ENCODE peak calls at places on chromosomes 11 and 22, in ten cellular contexts. H is brain microvascular endothelial cell, A is Peyer's patch, P is gastrocnemius medialis, S is H1, X is thoracic aorta, G is ovary, Z is IMR-90, M is colonic mucosa, Q is pancreas. Y is an unnamed sample. For H3K36me3 and H3K27me3, the result is how much of the 10 kb centered on the place peaks cover.

GRCh38 chr22:48700566-48701295 is 1126.9 kb downstream of the BRD1 start:
- DNase-seq in S (no peak), Q (no peak), Z (no peak), H (no peak), P (no peak), G (no peak), A (no peak), X (no peak), M (no peak), Y (no peak)

GRCh38 chr11:129691154-129691553 is 124.5 kb upstream of the TMEM45B start:
- DNase-seq in A (no peak), H (no peak), Z (no peak), M (no peak), P (no peak), X (no peak), Q (no peak), S (no peak), G (no peak), Y (no peak)

GRCh38 chr11:7251836-7252682 is at the start of gene SYT9:
- DNase-seq in G (peak), X (no peak), H (peak), A (no peak), Z (no peak), S (peak), M (peak), Q (peak), P (no peak), Y (no peak)

GRCh38 chr22:21611210-21611977 is 18.4 kb downstream of the YDJC start:
- DNase-seq in P (no peak), Q (peak), M (no peak), A (no peak), Z (no peak), X (no peak), S (no peak), G (no peak), H (no peak), Y (no peak)

GRCh38 chr11:115761817-115762216 is 257.6 kb upstream of the CADM1 start:
- DNase-seq in Q (no peak), M (no peak), H (no peak), G (no peak), P (no peak), S (no peak), Z (no peak), A (no peak), X (no peak), Y (no peak)

GRCh38 chr22:46219650-46220049 is 30.4 kb downstream of the CDPF1 start:
- DNase-seq in P (no peak), M (no peak), A (no peak), Q (no peak), G (no peak), H (no peak), Z (no peak), S (no peak), X (no peak), Y (no peak)

GRCh38 chr11:6315811-6316425 is 4.4 kb downstream of the CAVIN3 start:
- DNase-seq in X (peak), A (no peak), H (peak), S (no peak), M (peak), P (peak), Q (peak), G (peak), Z (peak), Y (peak)

GRCh38 chr11:68780829-68781228 is 29.5 kb upstream of the TESMIN start:
- DNase-seq in S (peak), H (no peak), A (no peak), X (no peak), Z (no peak), G (no peak), Q (no peak), P (no peak), M (peak), Y (no peak)

GRCh38 chr22:27488456-27489224 is 312.9 kb downstream of the MN1 start:
- DNase-seq in S (no peak), M (peak), X (no peak), Z (no peak), P (no peak), G (no peak), H (peak), Q (no peak), A (no peak), Y (no peak)

GRCh38 chr22:27490080-27490479 is 311.5 kb downstream of the MN1 start:
- DNase-seq in X (no peak), P (no peak), A (no peak), G (no peak), Q (no peak), Z (no peak), H (no peak), S (no peak), M (no peak), Y (no peak)

GRCh38 chr22:27489265-27489675 is 312.3 kb downstream of the MN1 start:
- DNase-seq in H (peak), S (no peak), Q (peak), X (no peak), M (peak), Z (peak), G (no peak), A (no peak), P (no peak), Y (no peak)

GRCh38 chr22:27485842-27486241 is 315.7 kb downstream of the MN1 start:
- DNase-seq in X (no peak), Q (no peak), A (no peak), Z (no peak), S (no peak), M (no peak), G (no peak), H (no peak), P (no peak), Y (no peak)

GRCh38 chr22:27487600-27488450 is 313.7 kb downstream of the MN1 start:
- DNase-seq in Z (peak), M (peak), Q (no peak), A (no peak), H (peak), P (no peak), G (no peak), S (no peak), X (no peak), Y (no peak)
- H3K36me3 ChIP-seq in Z (under half), M (under half), Q (under half), A (under half), H (under half), P (under half), G (under half), S (under half), X (under half), Y (under half)

DNA sequence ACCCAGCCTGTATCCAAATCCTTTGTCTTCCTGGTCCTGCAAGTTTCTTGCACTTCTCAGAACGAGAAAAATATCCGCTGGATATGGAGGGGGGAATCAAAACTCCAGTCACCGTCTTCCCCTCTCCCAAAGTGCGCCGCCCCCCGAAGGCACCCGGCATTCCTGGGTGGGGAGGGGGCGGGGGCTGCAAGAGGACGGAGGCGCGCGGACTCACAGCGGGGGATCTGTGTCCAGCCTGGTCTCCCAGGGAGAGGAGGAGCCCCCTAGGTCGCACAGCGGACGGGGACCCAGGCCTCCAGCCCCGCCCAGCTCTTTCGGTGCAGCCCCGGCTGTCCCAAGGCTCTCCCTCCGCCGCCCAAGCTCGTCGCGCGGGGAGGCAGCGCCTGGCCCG is 2.1 kb upstream of the WNT11 start:
- DNase-seq in M (no peak), X (no peak), G (no peak), Q (no peak), A (no peak), H (no peak), S (no peak), P (no peak), Z (no peak), Y (no peak)
- H3K27me3 ChIP-seq in M (under half), X (under half), G (under half), Q (under half), A (under half), H (half or more), S (half or more), P (under half), Z (half or more), Y (under half)

GRCh38 chr11:62909107-62909894 is 11.9 kb downstream of the CHRM1 start:
- DNase-seq in Q (peak), Z (peak), X (no peak), H (peak), S (peak), P (no peak), A (no peak), M (peak), G (peak), Y (peak)
- TF ChIP-seq CTCF in Q (peak), Z (peak), X (peak), H (peak), S (peak), P (peak), A (no peak), M (peak), G (no peak), Y (peak)

GRCh38 chr11:134258577-134258976 is 5.2 kb downstream of the ACAD8 start:
- DNase-seq in Z (no peak), S (no peak), M (no peak), Q (no peak), H (no peak), X (no peak), G (no peak), A (no peak), P (no peak), Y (no peak)
- H3K36me3 ChIP-seq in Z (under half), S (under half), M (under half), Q (under half), H (under half), X (under half), G (under half), A (half or more), P (half or more), Y (under half)

Y was measured in breast epithelium.